ENCODE peak calls at places on chromosomes 6 and 20, in nine cellular contexts. One of them, this sample, is unnamed.

GRCh38 chr6:153563001-153563400 is 431.9 kb upstream of the RGS17 start:
- DNase-seq in AG09309: no peak
- DNase-seq in A549: peak; percentile 7
- DNase-seq in GM20000: no peak
- DNase-seq in tibial nerve: no peak
- DNase-seq in progenitor cell of endocrine pancreas: no peak
- DNase-seq in mammary epithelial cell: no peak
- DNase-seq in stomach: no peak
- DNase-seq in heart right ventricle: no peak
- DNase-seq in this sample: no peak

GRCh38 chr6:72865467-72865866 is 243.6 kb downstream of the KCNQ5 start:
- DNase-seq in AG09309: no peak
- DNase-seq in A549: no peak
- DNase-seq in GM20000: no peak
- DNase-seq in tibial nerve: no peak
- DNase-seq in progenitor cell of endocrine pancreas: no peak
- DNase-seq in mammary epithelial cell: peak; percentile 52
- DNase-seq in stomach: no peak
- DNase-seq in heart right ventricle: no peak
- DNase-seq in this sample: no peak

GRCh38 chr6:53924821-53925422 is 130.1 kb downstream of the LRRC1 start:
- DNase-seq in AG09309: no peak
- DNase-seq in A549: no peak
- DNase-seq in GM20000: no peak
- DNase-seq in tibial nerve: no peak
- DNase-seq in progenitor cell of endocrine pancreas: no peak
- DNase-seq in mammary epithelial cell: no peak
- DNase-seq in stomach: no peak
- DNase-seq in heart right ventricle: no peak
- DNase-seq in this sample: no peak

GRCh38 chr6:169975286-169975685 is 223.9 kb downstream of the ERMARD start:
- DNase-seq in AG09309: no peak
- DNase-seq in A549: no peak
- DNase-seq in GM20000: no peak
- DNase-seq in tibial nerve: no peak
- DNase-seq in progenitor cell of endocrine pancreas: no peak
- DNase-seq in mammary epithelial cell: no peak
- DNase-seq in stomach: no peak
- DNase-seq in heart right ventricle: no peak
- DNase-seq in this sample: no peak

GRCh38 chr6:37365791-37366190 is 12.0 kb downstream of the RNF8 start:
- DNase-seq in AG09309: no peak
- DNase-seq in A549: no peak
- DNase-seq in GM20000: no peak
- DNase-seq in tibial nerve: no peak
- DNase-seq in progenitor cell of endocrine pancreas: no peak
- DNase-seq in mammary epithelial cell: no peak
- DNase-seq in stomach: no peak
- DNase-seq in heart right ventricle: no peak
- DNase-seq in this sample: no peak

GRCh38 chr6:70956451-70957283 is at the start of gene B3GAT2:
- DNase-seq in AG09309: no peak
- DNase-seq in A549: peak; percentile 0
- DNase-seq in GM20000: peak; percentile 32
- DNase-seq in tibial nerve: no peak
- DNase-seq in progenitor cell of endocrine pancreas: peak; percentile 19
- DNase-seq in mammary epithelial cell: peak; percentile 20
- DNase-seq in stomach: no peak
- DNase-seq in heart right ventricle: peak; percentile 4
- DNase-seq in this sample: no peak

GRCh38 chr6:112881027-112881426 is 533.9 kb downstream of the RFPL4B start:
- DNase-seq in AG09309: peak; percentile 59
- DNase-seq in A549: no peak
- DNase-seq in GM20000: no peak
- DNase-seq in tibial nerve: no peak
- DNase-seq in progenitor cell of endocrine pancreas: no peak
- DNase-seq in mammary epithelial cell: no peak
- DNase-seq in stomach: no peak
- DNase-seq in heart right ventricle: no peak
- DNase-seq in this sample: no peak

GRCh38 chr6:142853244-142854180 is 91.5 kb downstream of the HIVEP2 start:
- DNase-seq in AG09309: no peak
- DNase-seq in A549: no peak
- DNase-seq in GM20000: no peak
- DNase-seq in tibial nerve: no peak
- DNase-seq in progenitor cell of endocrine pancreas: no peak
- DNase-seq in mammary epithelial cell: peak; percentile 86
- DNase-seq in stomach: no peak
- DNase-seq in heart right ventricle: no peak
- DNase-seq in this sample: no peak

GRCh38 chr6:30130887-30131862 is 4.8 kb upstream of the TRIM40 start:
- DNase-seq in AG09309: peak; percentile 62
- DNase-seq in A549: peak; percentile 84
- DNase-seq in GM20000: peak; percentile 89
- DNase-seq in tibial nerve: peak; percentile 61
- DNase-seq in progenitor cell of endocrine pancreas: peak; percentile 25
- DNase-seq in mammary epithelial cell: peak; percentile 72
- DNase-seq in stomach: peak; percentile 76
- DNase-seq in heart right ventricle: peak; percentile 71
- DNase-seq in this sample: peak; percentile 60

GRCh38 chr20:52828199-52828598 is 144.0 kb upstream of the TSHZ2 start:
- DNase-seq in AG09309: no peak
- DNase-seq in A549: no peak
- DNase-seq in GM20000: no peak
- DNase-seq in tibial nerve: no peak
- DNase-seq in progenitor cell of endocrine pancreas: no peak
- DNase-seq in mammary epithelial cell: peak; percentile 5
- DNase-seq in stomach: no peak
- DNase-seq in heart right ventricle: no peak
- DNase-seq in this sample: no peak

GRCh38 chr6:109024784-109025183 is 69.9 kb downstream of the SESN1 start:
- DNase-seq in AG09309: no peak
- DNase-seq in A549: no peak
- DNase-seq in GM20000: no peak
- DNase-seq in tibial nerve: no peak
- DNase-seq in progenitor cell of endocrine pancreas: no peak
- DNase-seq in mammary epithelial cell: no peak
- DNase-seq in stomach: no peak
- DNase-seq in heart right ventricle: peak; percentile 51
- DNase-seq in this sample: no peak

GRCh38 chr6:126876446-126876845 is 242.0 kb upstream of the RSPO3 start:
- DNase-seq in AG09309: no peak
- DNase-seq in A549: no peak
- DNase-seq in GM20000: no peak
- DNase-seq in tibial nerve: no peak
- DNase-seq in progenitor cell of endocrine pancreas: no peak
- DNase-seq in mammary epithelial cell: peak; percentile 4
- DNase-seq in stomach: no peak
- DNase-seq in heart right ventricle: no peak
- DNase-seq in this sample: no peak

GRCh38 chr20:58634121-58634817 is 16.8 kb upstream of the STX16 start:
- DNase-seq in AG09309: no peak
- DNase-seq in A549: no peak
- DNase-seq in GM20000: peak; percentile 41
- DNase-seq in tibial nerve: no peak
- DNase-seq in progenitor cell of endocrine pancreas: no peak
- DNase-seq in mammary epithelial cell: no peak
- DNase-seq in stomach: no peak
- DNase-seq in heart right ventricle: no peak
- DNase-seq in this sample: no peak

GRCh38 chr6:24340998-24341934 is 16.6 kb downstream of the DCDC2 start:
- DNase-seq in AG09309: peak; percentile 20
- DNase-seq in A549: peak; percentile 95
- DNase-seq in GM20000: no peak
- DNase-seq in tibial nerve: no peak
- DNase-seq in progenitor cell of endocrine pancreas: no peak
- DNase-seq in mammary epithelial cell: no peak
- DNase-seq in stomach: no peak
- DNase-seq in heart right ventricle: no peak
- DNase-seq in this sample: no peak

GRCh38 chr6:91407706-91408105 is 820.8 kb upstream of the MAP3K7 start:
- DNase-seq in AG09309: no peak
- DNase-seq in A549: no peak
- DNase-seq in GM20000: no peak
- DNase-seq in tibial nerve: no peak
- DNase-seq in progenitor cell of endocrine pancreas: no peak
- DNase-seq in mammary epithelial cell: no peak
- DNase-seq in stomach: no peak
- DNase-seq in heart right ventricle: no peak
- DNase-seq in this sample: no peak

GRCh38 chr6:43728586-43728985 is 41.0 kb upstream of the MRPS18A start:
- DNase-seq in AG09309: no peak
- DNase-seq in A549: no peak
- DNase-seq in GM20000: no peak
- DNase-seq in tibial nerve: no peak
- DNase-seq in progenitor cell of endocrine pancreas: no peak
- DNase-seq in mammary epithelial cell: no peak
- DNase-seq in stomach: no peak
- DNase-seq in heart right ventricle: no peak
- DNase-seq in this sample: no peak

GRCh38 chr6:52539607-52540006 is 37.3 kb downstream of the TRAM2 start:
- DNase-seq in AG09309: peak; percentile 34
- DNase-seq in A549: no peak
- DNase-seq in GM20000: no peak
- DNase-seq in tibial nerve: no peak
- DNase-seq in progenitor cell of endocrine pancreas: no peak
- DNase-seq in mammary epithelial cell: no peak
- DNase-seq in stomach: no peak
- DNase-seq in heart right ventricle: no peak
- DNase-seq in this sample: no peak

DNA sequence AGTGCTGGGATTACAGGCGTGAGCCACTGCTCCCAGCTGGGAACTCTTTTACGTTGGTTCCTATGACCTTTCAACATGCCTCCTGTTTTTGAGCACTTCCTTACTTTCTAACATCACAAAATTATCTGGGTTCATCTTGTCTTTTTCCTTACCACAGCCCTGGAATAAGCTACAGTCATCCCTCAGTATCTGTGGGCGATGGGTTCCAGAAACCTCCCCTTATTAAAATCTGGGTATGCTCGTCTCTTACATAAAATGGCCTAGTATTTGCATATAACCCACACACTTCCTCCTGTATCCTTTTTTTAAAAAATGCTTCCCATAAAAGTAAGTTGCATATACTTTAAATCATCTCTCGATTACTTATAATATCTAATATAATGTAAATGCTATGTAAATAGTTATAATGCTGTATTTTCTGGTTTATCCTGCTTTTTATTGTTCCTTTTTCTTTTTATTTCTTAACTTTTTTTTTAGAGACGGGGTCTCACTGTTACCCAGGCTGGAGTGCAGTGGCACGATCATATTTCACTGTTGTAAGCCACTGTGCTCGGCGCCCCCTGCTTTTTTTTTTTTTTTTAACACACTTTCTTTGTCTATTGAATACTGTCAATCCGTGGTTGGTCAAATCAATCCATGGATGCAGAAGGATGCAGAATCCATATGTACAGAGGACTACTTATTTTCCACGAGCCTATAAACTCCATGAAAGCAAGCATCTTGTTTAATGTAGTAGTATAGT is 9.2 kb downstream of the RPF2 start:
- DNase-seq in AG09309: no peak
- DNase-seq in A549: no peak
- DNase-seq in GM20000: no peak
- DNase-seq in tibial nerve: no peak
- DNase-seq in progenitor cell of endocrine pancreas: no peak
- DNase-seq in mammary epithelial cell: no peak
- DNase-seq in stomach: no peak
- DNase-seq in heart right ventricle: no peak
- DNase-seq in this sample: no peak
- TF ChIP-seq CTCF in AG09309: no peak
- TF ChIP-seq CTCF in A549: peak; percentile 32
- TF ChIP-seq CTCF in GM20000: no peak
- TF ChIP-seq CTCF in tibial nerve: no peak
- TF ChIP-seq CTCF in progenitor cell of endocrine pancreas: no peak
- TF ChIP-seq CTCF in mammary epithelial cell: no peak
- TF ChIP-seq CTCF in stomach: no peak
- TF ChIP-seq CTCF in heart right ventricle: no peak
- TF ChIP-seq CTCF in this sample: no peak

DNA sequence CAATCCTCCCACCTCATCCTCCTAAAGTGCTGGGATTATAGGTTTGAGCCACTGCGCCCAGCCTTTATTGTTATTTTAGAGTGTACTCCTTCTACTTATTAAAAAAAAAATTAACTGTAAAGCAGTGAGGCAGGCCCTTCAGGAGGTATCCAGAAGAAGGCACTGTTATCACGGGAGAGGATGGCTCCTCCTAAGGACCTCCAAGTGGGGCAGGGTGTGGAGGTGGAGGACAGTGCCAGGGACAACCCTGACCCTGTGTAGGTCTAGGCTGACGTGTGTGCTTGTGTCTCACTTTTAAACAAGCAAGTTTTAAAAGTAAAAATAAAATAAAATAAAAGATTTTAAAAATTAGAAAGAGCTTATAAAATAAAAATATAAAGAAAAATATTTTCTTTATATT is 23.7 kb upstream of the TAF4 start:
- DNase-seq in AG09309: no peak
- DNase-seq in A549: no peak
- DNase-seq in GM20000: no peak
- DNase-seq in tibial nerve: no peak
- DNase-seq in progenitor cell of endocrine pancreas: no peak
- DNase-seq in mammary epithelial cell: no peak
- DNase-seq in stomach: no peak
- DNase-seq in heart right ventricle: no peak
- DNase-seq in this sample: no peak
- TF ChIP-seq CTCF in AG09309: no peak
- TF ChIP-seq CTCF in A549: no peak
- TF ChIP-seq CTCF in GM20000: no peak
- TF ChIP-seq CTCF in tibial nerve: no peak
- TF ChIP-seq CTCF in progenitor cell of endocrine pancreas: no peak
- TF ChIP-seq CTCF in mammary epithelial cell: no peak
- TF ChIP-seq CTCF in stomach: no peak
- TF ChIP-seq CTCF in heart right ventricle: no peak
- TF ChIP-seq CTCF in this sample: no peak

DNA sequence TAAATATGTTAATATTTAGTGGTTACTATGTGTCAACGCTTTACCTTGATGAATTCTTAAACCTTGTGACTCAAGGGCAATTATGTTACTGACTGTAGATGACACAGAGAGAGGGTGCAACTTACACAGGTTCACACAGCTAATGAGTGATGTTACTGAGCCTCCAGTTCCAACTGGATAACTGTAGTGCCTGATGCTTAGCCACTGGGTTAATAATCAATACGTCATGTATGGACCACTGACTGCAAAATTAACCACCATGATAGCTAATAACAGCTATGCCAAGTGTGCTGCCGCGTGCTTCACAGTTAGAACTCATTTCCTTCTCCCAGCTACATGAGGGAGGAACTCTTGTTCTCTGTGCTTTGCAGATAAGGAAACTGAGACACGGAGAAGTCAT is 45.4 kb downstream of the SIRPA start:
- DNase-seq in AG09309: no peak
- DNase-seq in A549: no peak
- DNase-seq in GM20000: no peak
- DNase-seq in tibial nerve: no peak
- DNase-seq in progenitor cell of endocrine pancreas: no peak
- DNase-seq in mammary epithelial cell: no peak
- DNase-seq in stomach: no peak
- DNase-seq in heart right ventricle: no peak
- DNase-seq in this sample: no peak
- TF ChIP-seq CTCF in AG09309: no peak
- TF ChIP-seq CTCF in A549: no peak
- TF ChIP-seq CTCF in GM20000: no peak
- TF ChIP-seq CTCF in tibial nerve: no peak
- TF ChIP-seq CTCF in progenitor cell of endocrine pancreas: no peak
- TF ChIP-seq CTCF in mammary epithelial cell: no peak
- TF ChIP-seq CTCF in stomach: no peak
- TF ChIP-seq CTCF in heart right ventricle: no peak
- TF ChIP-seq CTCF in this sample: no peak

GRCh38 chr20:62368629-62369507 is 1.8 kb upstream of the LAMA5 start:
- DNase-seq in AG09309: no peak
- DNase-seq in A549: peak; percentile 89
- DNase-seq in GM20000: no peak
- DNase-seq in tibial nerve: no peak
- DNase-seq in progenitor cell of endocrine pancreas: peak; percentile 51
- DNase-seq in mammary epithelial cell: peak; percentile 51
- DNase-seq in stomach: peak; percentile 47
- DNase-seq in heart right ventricle: peak; percentile 55
- DNase-seq in this sample: no peak
- TF ChIP-seq CTCF in AG09309: peak; percentile 36
- TF ChIP-seq CTCF in A549: peak; percentile 29
- TF ChIP-seq CTCF in GM20000: peak; percentile 25
- TF ChIP-seq CTCF in tibial nerve: no peak
- TF ChIP-seq CTCF in progenitor cell of endocrine pancreas: peak; percentile 74
- TF ChIP-seq CTCF in mammary epithelial cell: no peak
- TF ChIP-seq CTCF in stomach: peak; percentile 52
- TF ChIP-seq CTCF in heart right ventricle: peak; percentile 53
- TF ChIP-seq CTCF in this sample: peak; percentile 33